ENCODE peak calls at places on chromosome 16, in four cellular contexts. One of them, this sample, is unnamed.

GRCh38 chr16:50372611-50373344 is 4.0 kb upstream of the BRD7 start:
- DNase-seq in left ventricle myocardium inferior: peak; percentile 53
- DNase-seq in gastrocnemius medialis: no peak
- DNase-seq in fibroblast of lung: no peak
- DNase-seq in this sample: no peak

GRCh38 chr16:27226476-27226875 is 23.1 kb downstream of the KDM8 start:
- DNase-seq in left ventricle myocardium inferior: no peak
- DNase-seq in gastrocnemius medialis: no peak
- DNase-seq in fibroblast of lung: no peak
- DNase-seq in this sample: no peak

GRCh38 chr16:84266451-84266850 is 26.6 kb upstream of the KCNG4 start:
- DNase-seq in left ventricle myocardium inferior: peak; percentile 35
- DNase-seq in gastrocnemius medialis: peak; percentile 35
- DNase-seq in fibroblast of lung: peak; percentile 58
- DNase-seq in this sample: peak; percentile 62

GRCh38 chr16:68232335-68232734 is 3.6 kb downstream of the ESRP2 start:
- DNase-seq in left ventricle myocardium inferior: no peak
- DNase-seq in gastrocnemius medialis: no peak
- DNase-seq in fibroblast of lung: no peak
- DNase-seq in this sample: no peak

GRCh38 chr16:29148867-29149272 is 164.0 kb downstream of the LAT start:
- DNase-seq in left ventricle myocardium inferior: peak; percentile 47
- DNase-seq in gastrocnemius medialis: no peak
- DNase-seq in fibroblast of lung: no peak
- DNase-seq in this sample: no peak

GRCh38 chr16:30927789-30928378 is 4.5 kb downstream of the FBXL19 start:
- DNase-seq in left ventricle myocardium inferior: no peak
- DNase-seq in gastrocnemius medialis: no peak
- DNase-seq in fibroblast of lung: peak; percentile 39
- DNase-seq in this sample: no peak

GRCh38 chr16:70701036-70701435 is 15.2 kb upstream of the MTSS2 start:
- DNase-seq in left ventricle myocardium inferior: no peak
- DNase-seq in gastrocnemius medialis: no peak
- DNase-seq in fibroblast of lung: no peak
- DNase-seq in this sample: no peak

GRCh38 chr16:87855852-87856715 is 13.2 kb downstream of the SLC7A5 start:
- DNase-seq in left ventricle myocardium inferior: peak; percentile 60
- DNase-seq in gastrocnemius medialis: peak; percentile 66
- DNase-seq in fibroblast of lung: peak; percentile 52
- DNase-seq in this sample: peak; percentile 73

GRCh38 chr16:71630808-71631207 is 4.8 kb downstream of the MARVELD3 start:
- DNase-seq in left ventricle myocardium inferior: no peak
- DNase-seq in gastrocnemius medialis: no peak
- DNase-seq in fibroblast of lung: no peak
- DNase-seq in this sample: no peak

GRCh38 chr16:66872524-66872923 is 7.8 kb upstream of the PDP2 start:
- DNase-seq in left ventricle myocardium inferior: no peak
- DNase-seq in gastrocnemius medialis: no peak
- DNase-seq in fibroblast of lung: no peak
- DNase-seq in this sample: no peak
- H3K27ac ChIP-seq in left ventricle myocardium inferior: peak overlapping the region; percentile 72
- H3K27ac ChIP-seq in gastrocnemius medialis: no peak overlapping the region
- H3K27ac ChIP-seq in fibroblast of lung: no peak overlapping the region
- H3K27ac ChIP-seq in this sample: peak overlapping the region; percentile 59

GRCh38 chr16:75908301-75908700 is 182.0 kb upstream of the CPHXL start:
- DNase-seq in left ventricle myocardium inferior: no peak
- DNase-seq in gastrocnemius medialis: no peak
- DNase-seq in fibroblast of lung: no peak
- DNase-seq in this sample: no peak

GRCh38 chr16:75909746-75910145 is 183.5 kb upstream of the CPHXL start:
- DNase-seq in left ventricle myocardium inferior: no peak
- DNase-seq in gastrocnemius medialis: no peak
- DNase-seq in fibroblast of lung: no peak
- DNase-seq in this sample: no peak

GRCh38 chr16:75911896-75912295 is 185.6 kb upstream of the CPHXL start:
- DNase-seq in left ventricle myocardium inferior: no peak
- DNase-seq in gastrocnemius medialis: no peak
- DNase-seq in fibroblast of lung: no peak
- DNase-seq in this sample: no peak

GRCh38 chr16:75908718-75909117 is 182.4 kb upstream of the CPHXL start:
- DNase-seq in left ventricle myocardium inferior: no peak
- DNase-seq in gastrocnemius medialis: no peak
- DNase-seq in fibroblast of lung: no peak
- DNase-seq in this sample: no peak
- TF ChIP-seq CTCF in left ventricle myocardium inferior: no peak
- TF ChIP-seq CTCF in gastrocnemius medialis: no peak
- TF ChIP-seq CTCF in fibroblast of lung: no peak
- TF ChIP-seq CTCF in this sample: no peak

GRCh38 chr16:56708418-56708817 is 21.5 kb upstream of the NUP93 start:
- DNase-seq in left ventricle myocardium inferior: no peak
- DNase-seq in gastrocnemius medialis: no peak
- DNase-seq in fibroblast of lung: no peak
- DNase-seq in this sample: no peak
- H3K27ac ChIP-seq in left ventricle myocardium inferior: no peak overlapping the region
- H3K27ac ChIP-seq in gastrocnemius medialis: no peak overlapping the region
- H3K27ac ChIP-seq in fibroblast of lung: no peak overlapping the region
- H3K27ac ChIP-seq in this sample: no peak overlapping the region

DNA sequence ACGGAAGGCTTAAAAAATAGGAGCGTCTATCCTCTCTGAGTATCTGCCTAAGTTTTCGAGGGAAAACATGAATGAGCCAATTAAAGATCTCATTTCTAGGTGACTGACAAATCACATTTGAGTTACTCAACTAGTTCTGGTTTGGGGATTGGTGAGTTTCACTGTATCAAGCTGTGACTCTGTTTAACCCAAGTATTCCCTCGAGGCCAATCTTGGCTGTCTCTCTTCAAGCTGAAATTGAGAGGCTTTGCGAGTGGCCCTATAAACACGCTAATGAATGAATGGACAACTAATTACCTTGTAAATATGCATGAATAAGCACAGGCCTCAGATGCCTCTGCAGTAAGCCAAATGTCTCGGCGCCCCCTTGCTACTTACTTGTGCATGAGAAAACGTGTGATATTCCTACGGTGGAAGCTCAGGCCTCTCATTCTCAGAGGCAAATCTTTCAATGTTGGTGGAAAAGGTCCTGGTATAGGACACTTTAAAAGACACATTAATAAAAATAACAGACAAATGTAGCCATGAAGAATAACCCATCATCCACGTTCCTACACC is 450.2 kb upstream of the PSMD7 start:
- DNase-seq in left ventricle myocardium inferior: no peak
- DNase-seq in gastrocnemius medialis: no peak
- DNase-seq in fibroblast of lung: no peak
- DNase-seq in this sample: no peak
- TF ChIP-seq CTCF in left ventricle myocardium inferior: no peak
- TF ChIP-seq CTCF in gastrocnemius medialis: no peak
- TF ChIP-seq CTCF in fibroblast of lung: no peak
- TF ChIP-seq CTCF in this sample: peak; percentile 37